ENCODE peak calls at places on chromosome 16, in five cellular contexts. F is IMR-90, C is GM12878, O is SK-N-SH, R is K562. A is an unnamed sample.

GRCh38 chr16:83964684-83965443 is 3.2 kb upstream of the NECAB2 start:
- DNase-seq in F (no peak), R (no peak), C (no peak), O (no peak), A (no peak)

GRCh38 chr16:1291576-1291974 is 17.9 kb upstream of the UBE2I start:
- DNase-seq in R (no peak), O (no peak), F (no peak), C (no peak), A (no peak)

GRCh38 chr16:64351116-64351515 is 770.7 kb downstream of the CDH11 start:
- DNase-seq in R (no peak), F (no peak), O (no peak), C (no peak), A (no peak)

GRCh38 chr16:15874745-15875314 is 13.6 kb downstream of the CEP20 start:
- DNase-seq in R (peak), C (no peak), O (peak), F (peak), A (peak)

GRCh38 chr16:29984764-29985147 is 10.7 kb downstream of the HIRIP3 start:
- DNase-seq in R (no peak), C (no peak), O (no peak), F (no peak), A (no peak)

GRCh38 chr16:80803341-80804060 is 897 bp downstream of the CDYL2 start:
- DNase-seq in C (no peak), F (no peak), O (peak), R (peak), A (no peak)

GRCh38 chr16:46857261-46857962 is 26.4 kb upstream of the C16orf87 start:
- DNase-seq in O (peak), C (no peak), R (peak), F (peak), A (peak)

GRCh38 chr16:69448470-69449193 is 24.2 kb downstream of the CYB5B start:
- DNase-seq in R (no peak), C (no peak), O (peak), F (peak), A (peak)

GRCh38 chr16:54568897-54569807 is 282.6 kb upstream of the IRX3 start:
- DNase-seq in R (no peak), C (no peak), O (no peak), F (no peak), A (no peak)

GRCh38 chr16:27879601-27880247 is 183.8 kb downstream of the GSG1L start:
- DNase-seq in F (no peak), C (no peak), R (no peak), O (peak), A (no peak)

GRCh38 chr16:2471016-2471652 is at the start of gene NTN3:
- DNase-seq in F (no peak), R (peak), C (no peak), O (peak), A (no peak)

GRCh38 chr16:57000271-57001025 is 11.1 kb downstream of the NLRC5 start:
- DNase-seq in O (no peak), F (peak), R (no peak), C (peak), A (peak)

GRCh38 chr16:21203155-21203797 is 8.1 kb downstream of the ZP2 start:
- DNase-seq in O (peak), R (no peak), F (no peak), C (no peak), A (no peak)

GRCh38 chr16:84039696-84040095 is 2.9 kb downstream of the SLC38A8 start:
- DNase-seq in R (no peak), F (no peak), C (no peak), O (no peak), A (no peak)

GRCh38 chr16:7714775-7715174 is 382.1 kb downstream of the RBFOX1 start:
- DNase-seq in O (no peak), R (no peak), F (no peak), C (no peak), A (no peak)

GRCh38 chr16:19071811-19072777 is 4.7 kb downstream of the COQ7 start:
- DNase-seq in C (no peak), F (peak), R (peak), O (peak), A (peak)

GRCh38 chr16:627458-628239 is 3.1 kb upstream of the WFIKKN1 start:
- DNase-seq in C (no peak), R (peak), O (no peak), F (no peak), A (peak)

GRCh38 chr16:58499615-58500328 is at the start of gene NDRG4:
- DNase-seq in O (peak), F (peak), R (peak), C (no peak), A (peak)

GRCh38 chr16:78503501-78504110 is 404.2 kb downstream of the WWOX start:
- DNase-seq in R (peak), O (peak), C (no peak), F (peak), A (peak)

GRCh38 chr16:25966172-25967097 is 274.7 kb downstream of the HS3ST4 start:
- DNase-seq in R (no peak), C (peak), O (no peak), F (no peak), A (no peak)

GRCh38 chr16:21104124-21104860 is 46.4 kb downstream of the DNAH3 start:
- DNase-seq in R (no peak), F (peak), O (peak), C (no peak), A (no peak)

GRCh38 chr16:3187798-3188674 is at the start of gene OR1F1:
- DNase-seq in C (no peak), F (peak), O (peak), R (no peak), A (peak)

GRCh38 chr16:81005644-81006471 is 827 bp downstream of the CMC2 start:
- DNase-seq in O (no peak), F (peak), R (no peak), C (no peak), A (peak)

GRCh38 chr16:9578459-9578858 is 487.0 kb downstream of the HAPSTR1 start:
- DNase-seq in O (no peak), C (no peak), R (no peak), F (no peak), A (no peak)

GRCh38 chr16:8850279-8850885 is 18.4 kb downstream of the CARHSP1 start:
- DNase-seq in C (no peak), R (no peak), O (peak), F (peak), A (no peak)

GRCh38 chr16:75048546-75048945 is 49.7 kb downstream of the ZNRF1 start:
- DNase-seq in C (no peak), O (no peak), R (no peak), F (peak), A (no peak)

GRCh38 chr16:50616883-50617629 is 64.1 kb downstream of the SNX20 start:
- DNase-seq in R (no peak), O (no peak), C (no peak), F (no peak), A (no peak)

GRCh38 chr16:57084257-57084770 is 8.1 kb upstream of the CPNE2 start:
- DNase-seq in R (peak), F (peak), O (peak), C (peak), A (peak)

GRCh38 chr16:83912152-83912948 is 13.4 kb downstream of the MLYCD start:
- DNase-seq in F (no peak), C (no peak), O (no peak), R (no peak), A (no peak)

GRCh38 chr16:12149971-12150370 is 173.4 kb downstream of the SNX29 start:
- DNase-seq in C (no peak), F (no peak), R (no peak), O (no peak), A (no peak)

GRCh38 chr16:12150600-12150999 is 174.1 kb downstream of the SNX29 start:
- DNase-seq in C (no peak), F (no peak), R (no peak), O (no peak), A (no peak)

GRCh38 chr16:12145918-12146317 is 169.4 kb downstream of the SNX29 start:
- DNase-seq in C (no peak), R (no peak), O (no peak), F (peak), A (no peak)

GRCh38 chr16:12146966-12147365 is 170.4 kb downstream of the SNX29 start:
- DNase-seq in O (no peak), F (no peak), C (no peak), R (no peak), A (no peak)

GRCh38 chr16:12147681-12148479 is 171.3 kb downstream of the SNX29 start:
- DNase-seq in R (no peak), F (no peak), O (no peak), C (no peak), A (no peak)
- TF ChIP-seq RCOR1 in R (no peak), F (no peak), O (no peak), C (no peak), A (no peak)

GRCh38 chr16:52549011-52549692 is 2.2 kb upstream of the TOX3 start:
- DNase-seq in C (no peak), R (no peak), O (no peak), F (no peak), A (peak)
- TF ChIP-seq RCOR1 in C (no peak), R (no peak), O (no peak), F (no peak), A (no peak)

DNA sequence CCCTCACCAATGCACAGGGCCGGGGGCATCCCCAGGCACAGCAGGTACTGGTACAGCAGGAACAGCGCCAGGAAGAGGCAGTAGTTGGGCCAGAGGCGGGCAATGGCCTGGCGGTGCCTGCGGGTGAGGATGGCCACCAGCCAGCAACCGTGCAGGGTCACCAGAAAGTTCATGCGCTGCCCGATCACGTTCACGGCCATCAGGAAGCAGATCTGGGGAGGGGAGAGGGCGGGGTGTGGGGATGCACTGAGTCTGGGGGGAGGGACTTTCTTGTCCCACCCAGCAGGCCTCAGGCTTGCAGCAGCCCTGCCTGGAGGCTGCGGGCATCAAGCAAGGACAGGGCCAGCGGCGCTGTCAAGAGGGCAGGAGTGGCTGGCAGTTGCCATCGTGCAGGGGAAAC is 25.4 kb downstream of the CTU2 start:
- DNase-seq in R (peak), O (peak), C (no peak), F (no peak), A (no peak)
- TF ChIP-seq RCOR1 in R (no peak), O (no peak), C (no peak), F (no peak), A (no peak)

DNA sequence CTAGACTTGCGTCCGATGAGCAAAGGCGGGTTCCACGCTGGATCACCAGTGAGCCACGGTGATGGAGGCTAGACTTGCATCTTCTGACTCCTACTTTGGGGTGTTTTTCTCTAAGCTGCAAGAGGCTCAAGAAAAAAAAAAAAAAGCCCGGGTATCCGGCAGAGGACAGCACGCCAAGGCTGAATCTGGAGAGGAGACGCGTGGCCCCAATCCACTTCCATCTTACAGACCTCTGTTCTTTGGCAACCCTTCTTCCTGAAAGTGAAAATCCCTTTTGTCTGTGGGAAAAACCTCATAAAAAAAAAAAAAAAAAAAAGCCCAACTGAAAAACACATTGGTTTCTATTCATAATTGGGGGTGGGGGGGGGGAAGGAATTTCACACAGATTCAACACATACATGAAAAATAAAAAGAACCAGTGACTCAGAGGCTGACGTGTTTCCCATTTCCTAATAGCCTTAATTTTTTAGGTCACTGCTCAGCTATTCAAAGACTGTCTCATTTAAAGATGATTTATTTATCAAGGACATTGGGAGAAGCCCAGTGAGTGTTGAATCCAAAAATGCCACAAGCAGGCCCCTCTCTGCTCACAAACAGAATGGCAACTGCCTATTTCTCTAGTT is 258.3 kb downstream of the FOXL1 start:
- DNase-seq in C (no peak), O (no peak), F (peak), R (no peak), A (no peak)
- TF ChIP-seq RCOR1 in C (no peak), O (no peak), F (no peak), R (no peak), A (no peak)

GRCh38 chr16:85126731-85127662 is 14.7 kb upstream of the CIBAR2 start:
- DNase-seq in C (no peak), O (peak), R (peak), F (peak), A (no peak)
- TF ChIP-seq RCOR1 in C (no peak), O (no peak), R (no peak), F (peak), A (no peak)

GRCh38 chr16:89037261-89038152 is 56.1 kb upstream of the ACSF3 start:
- DNase-seq in O (no peak), R (peak), C (no peak), F (peak), A (peak)
- TF ChIP-seq RCOR1 in O (no peak), R (peak), C (no peak), F (no peak), A (no peak)